ENCODE peak calls at places on chromosomes 16 and 17, in seven cellular contexts. One of them, this sample, is unnamed.

GRCh38 chr17:78957076-78957475 is 22.6 kb downstream of the LGALS3BP start:
- DNase-seq in mucosa of descending colon: no peak
- DNase-seq in GM13977: no peak
- DNase-seq in neural progenitor cell: no peak
- DNase-seq in HFFc6: peak
- DNase-seq in H1: no peak
- DNase-seq in MM.1S: no peak
- DNase-seq in this sample: no peak

GRCh38 chr16:1745900-1746692 is 25.2 kb downstream of the NME3 start:
- DNase-seq in neural progenitor cell: no peak
- DNase-seq in GM13977: no peak
- DNase-seq in MM.1S: no peak
- DNase-seq in mucosa of descending colon: no peak
- DNase-seq in H1: no peak
- DNase-seq in HFFc6: peak
- DNase-seq in this sample: no peak

GRCh38 chr17:64183815-64184397 is 54.0 kb upstream of the ERN1 start:
- DNase-seq in GM13977: no peak
- DNase-seq in HFFc6: peak
- DNase-seq in mucosa of descending colon: no peak
- DNase-seq in H1: no peak
- DNase-seq in MM.1S: no peak
- DNase-seq in neural progenitor cell: no peak
- DNase-seq in this sample: no peak

GRCh38 chr17:1228752-1229353 is 41.4 kb upstream of the BHLHA9 start:
- DNase-seq in MM.1S: no peak
- DNase-seq in mucosa of descending colon: no peak
- DNase-seq in H1: peak
- DNase-seq in GM13977: peak
- DNase-seq in neural progenitor cell: peak
- DNase-seq in HFFc6: no peak
- DNase-seq in this sample: no peak

GRCh38 chr16:58651965-58652348 is 22.3 kb upstream of the CNOT1 start:
- DNase-seq in GM13977: no peak
- DNase-seq in HFFc6: peak
- DNase-seq in MM.1S: no peak
- DNase-seq in neural progenitor cell: no peak
- DNase-seq in H1: no peak
- DNase-seq in mucosa of descending colon: no peak
- DNase-seq in this sample: no peak

GRCh38 chr16:31386157-31386984 is 6.8 kb upstream of the ITGAD start:
- DNase-seq in HFFc6: peak
- DNase-seq in GM13977: peak
- DNase-seq in H1: no peak
- DNase-seq in mucosa of descending colon: no peak
- DNase-seq in neural progenitor cell: no peak
- DNase-seq in MM.1S: peak
- DNase-seq in this sample: no peak

GRCh38 chr17:64020068-64020766 is at the start of gene ICAM2:
- DNase-seq in H1: no peak
- DNase-seq in neural progenitor cell: no peak
- DNase-seq in HFFc6: no peak
- DNase-seq in GM13977: peak
- DNase-seq in MM.1S: peak
- DNase-seq in mucosa of descending colon: peak
- DNase-seq in this sample: no peak

GRCh38 chr17:82095777-82096708 is 2.0 kb downstream of the FASN start:
- DNase-seq in mucosa of descending colon: peak
- DNase-seq in H1: no peak
- DNase-seq in HFFc6: no peak
- DNase-seq in MM.1S: no peak
- DNase-seq in neural progenitor cell: no peak
- DNase-seq in GM13977: no peak
- DNase-seq in this sample: peak

GRCh38 chr17:79038545-79039135 is 14.7 kb downstream of the C1QTNF1 start:
- DNase-seq in neural progenitor cell: no peak
- DNase-seq in HFFc6: peak
- DNase-seq in H1: no peak
- DNase-seq in MM.1S: no peak
- DNase-seq in GM13977: peak
- DNase-seq in mucosa of descending colon: no peak
- DNase-seq in this sample: peak

GRCh38 chr16:29811170-29811895 is 660 bp upstream of the PRRT2 start:
- DNase-seq in neural progenitor cell: peak
- DNase-seq in mucosa of descending colon: peak
- DNase-seq in H1: peak
- DNase-seq in GM13977: peak
- DNase-seq in HFFc6: peak
- DNase-seq in MM.1S: peak
- DNase-seq in this sample: peak

GRCh38 chr17:59683283-59683682 is 23.9 kb downstream of the PTRH2 start:
- DNase-seq in neural progenitor cell: no peak
- DNase-seq in HFFc6: no peak
- DNase-seq in mucosa of descending colon: no peak
- DNase-seq in GM13977: no peak
- DNase-seq in H1: no peak
- DNase-seq in MM.1S: no peak
- DNase-seq in this sample: no peak

GRCh38 chr16:15641753-15642556 is 999 bp downstream of the MARF1 start:
- DNase-seq in neural progenitor cell: no peak
- DNase-seq in mucosa of descending colon: no peak
- DNase-seq in H1: no peak
- DNase-seq in HFFc6: no peak
- DNase-seq in GM13977: no peak
- DNase-seq in MM.1S: no peak
- DNase-seq in this sample: no peak

GRCh38 chr16:15643453-15644305 is 725 bp upstream of the MARF1 start:
- DNase-seq in MM.1S: peak
- DNase-seq in HFFc6: peak
- DNase-seq in GM13977: no peak
- DNase-seq in mucosa of descending colon: no peak
- DNase-seq in neural progenitor cell: no peak
- DNase-seq in H1: peak
- DNase-seq in this sample: no peak

GRCh38 chr16:15644306-15644961 is 1.5 kb upstream of the MARF1 start:
- DNase-seq in HFFc6: peak
- DNase-seq in mucosa of descending colon: no peak
- DNase-seq in H1: no peak
- DNase-seq in MM.1S: peak
- DNase-seq in neural progenitor cell: peak
- DNase-seq in GM13977: no peak
- DNase-seq in this sample: no peak

GRCh38 chr16:15640966-15641365 is 2.0 kb downstream of the MARF1 start:
- DNase-seq in HFFc6: no peak
- DNase-seq in neural progenitor cell: no peak
- DNase-seq in H1: no peak
- DNase-seq in mucosa of descending colon: no peak
- DNase-seq in MM.1S: no peak
- DNase-seq in GM13977: no peak
- DNase-seq in this sample: no peak

DNA sequence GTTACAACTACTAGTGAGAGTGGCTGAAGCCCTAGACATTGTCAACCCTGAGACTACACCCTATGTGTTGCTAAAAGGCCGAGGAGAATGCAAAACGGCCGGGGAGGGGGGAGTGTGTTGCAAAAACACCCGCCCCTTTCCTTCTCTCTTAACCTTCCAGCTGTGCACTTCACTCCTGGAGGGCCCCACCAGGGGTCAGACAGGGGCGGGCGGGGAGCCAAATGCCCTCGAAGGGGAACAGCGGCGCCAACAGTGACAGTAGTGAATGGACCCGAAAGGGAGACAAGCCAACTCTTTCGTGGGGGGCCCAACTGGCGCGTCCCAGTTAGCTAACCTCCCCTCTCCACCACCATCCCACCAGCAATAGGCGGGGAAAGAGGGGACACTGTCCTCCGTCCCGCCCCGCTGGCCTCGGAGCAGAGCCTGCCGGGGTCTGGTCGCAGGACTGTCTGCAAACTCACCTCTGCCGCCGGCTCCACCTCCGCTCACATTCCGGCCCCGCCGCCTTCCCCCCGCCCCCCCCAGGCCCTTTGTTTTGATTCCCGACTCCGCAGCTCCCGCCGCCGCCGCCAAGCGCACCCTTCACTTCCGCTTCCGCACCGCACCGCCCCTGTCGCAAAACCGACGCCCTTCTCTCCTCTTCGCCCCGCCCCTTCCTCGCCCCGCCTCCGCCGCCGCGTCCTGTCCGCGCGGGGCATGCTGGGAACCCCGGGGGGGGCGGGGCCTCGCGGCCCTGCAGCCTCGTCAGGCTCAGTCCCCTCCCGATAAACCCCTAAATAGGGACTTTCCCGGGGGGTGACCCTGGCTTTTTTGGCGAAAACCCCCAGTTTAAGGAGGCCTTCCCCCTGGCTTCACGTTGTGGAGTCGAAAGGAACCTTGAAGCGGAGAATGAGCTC is at the start of gene MARF1:
- DNase-seq in MM.1S: peak
- DNase-seq in HFFc6: peak
- DNase-seq in mucosa of descending colon: peak
- DNase-seq in GM13977: peak
- DNase-seq in neural progenitor cell: peak
- DNase-seq in H1: peak
- DNase-seq in this sample: peak
- TF ChIP-seq CTCF in MM.1S: peak
- TF ChIP-seq CTCF in HFFc6: peak
- TF ChIP-seq CTCF in mucosa of descending colon: no peak
- TF ChIP-seq CTCF in GM13977: peak
- TF ChIP-seq CTCF in neural progenitor cell: peak
- TF ChIP-seq CTCF in H1: peak
- TF ChIP-seq CTCF in this sample: peak

DNA sequence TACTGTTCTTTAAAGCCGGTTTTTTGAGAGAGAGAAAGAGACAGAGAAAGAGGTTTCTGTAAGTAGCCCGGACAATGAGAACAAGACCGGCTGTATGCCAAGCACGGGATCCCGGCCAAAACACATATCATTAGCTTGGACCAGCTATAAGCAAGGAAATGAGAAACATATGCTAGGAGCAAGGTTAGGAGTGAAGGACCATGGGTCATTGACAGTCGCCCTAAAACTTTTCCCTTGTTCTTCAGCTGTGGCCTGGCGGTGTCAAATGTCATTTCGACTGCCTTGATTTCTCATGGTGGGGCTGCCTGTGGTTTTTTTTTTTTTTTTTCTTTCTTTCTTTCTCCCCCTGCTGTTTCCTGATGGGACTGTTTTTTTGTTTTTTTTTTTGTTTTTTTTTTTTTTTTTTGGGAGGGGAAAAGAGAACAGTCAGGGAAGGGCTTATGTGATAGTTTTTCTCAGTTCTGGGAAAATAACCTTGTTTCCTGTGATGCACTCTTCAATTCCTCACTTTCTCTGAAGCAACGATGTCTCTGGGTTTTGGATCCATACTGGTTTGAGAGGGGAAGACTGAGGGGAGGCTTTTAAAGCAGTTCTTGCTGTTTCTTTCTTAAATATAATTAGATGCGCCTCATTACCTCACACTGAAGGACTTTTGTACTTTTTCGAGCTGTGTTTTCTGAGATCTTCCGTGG is 124.8 kb upstream of the ZFHX3 start:
- DNase-seq in MM.1S: no peak
- DNase-seq in neural progenitor cell: peak
- DNase-seq in H1: peak
- DNase-seq in HFFc6: peak
- DNase-seq in GM13977: no peak
- DNase-seq in mucosa of descending colon: peak
- DNase-seq in this sample: no peak
- TF ChIP-seq CTCF in MM.1S: no peak
- TF ChIP-seq CTCF in neural progenitor cell: peak
- TF ChIP-seq CTCF in H1: no peak
- TF ChIP-seq CTCF in HFFc6: peak
- TF ChIP-seq CTCF in GM13977: no peak
- TF ChIP-seq CTCF in mucosa of descending colon: no peak
- TF ChIP-seq CTCF in this sample: peak

GRCh38 chr17:4967539-4968165 is at the start of gene SPAG7:
- DNase-seq in HFFc6: peak
- DNase-seq in H1: peak
- DNase-seq in MM.1S: peak
- DNase-seq in GM13977: peak
- DNase-seq in neural progenitor cell: peak
- DNase-seq in mucosa of descending colon: peak
- DNase-seq in this sample: peak
- TF ChIP-seq CTCF in HFFc6: peak
- TF ChIP-seq CTCF in H1: no peak
- TF ChIP-seq CTCF in MM.1S: no peak
- TF ChIP-seq CTCF in GM13977: no peak
- TF ChIP-seq CTCF in neural progenitor cell: no peak
- TF ChIP-seq CTCF in mucosa of descending colon: no peak
- TF ChIP-seq CTCF in this sample: peak

GRCh38 chr16:3022697-3023414 is 886 bp downstream of the HCFC1R1 start:
- DNase-seq in GM13977: no peak
- DNase-seq in MM.1S: peak
- DNase-seq in HFFc6: peak
- DNase-seq in neural progenitor cell: no peak
- DNase-seq in mucosa of descending colon: peak
- DNase-seq in H1: peak
- DNase-seq in this sample: no peak

GRCh38 chr16:3020247-3020603 is at the start of gene TNFRSF12A:
- DNase-seq in neural progenitor cell: peak
- DNase-seq in H1: peak
- DNase-seq in MM.1S: peak
- DNase-seq in GM13977: peak
- DNase-seq in mucosa of descending colon: peak
- DNase-seq in HFFc6: peak
- DNase-seq in this sample: peak

GRCh38 chr16:3020604-3021448 is 658 bp downstream of the TNFRSF12A start:
- DNase-seq in H1: peak
- DNase-seq in neural progenitor cell: peak
- DNase-seq in mucosa of descending colon: peak
- DNase-seq in GM13977: no peak
- DNase-seq in MM.1S: peak
- DNase-seq in HFFc6: peak
- DNase-seq in this sample: peak

GRCh38 chr16:3022208-3022696 is 1.5 kb downstream of the HCFC1R1 start:
- DNase-seq in H1: peak
- DNase-seq in HFFc6: peak
- DNase-seq in GM13977: peak
- DNase-seq in MM.1S: no peak
- DNase-seq in neural progenitor cell: peak
- DNase-seq in mucosa of descending colon: peak
- DNase-seq in this sample: peak

DNA sequence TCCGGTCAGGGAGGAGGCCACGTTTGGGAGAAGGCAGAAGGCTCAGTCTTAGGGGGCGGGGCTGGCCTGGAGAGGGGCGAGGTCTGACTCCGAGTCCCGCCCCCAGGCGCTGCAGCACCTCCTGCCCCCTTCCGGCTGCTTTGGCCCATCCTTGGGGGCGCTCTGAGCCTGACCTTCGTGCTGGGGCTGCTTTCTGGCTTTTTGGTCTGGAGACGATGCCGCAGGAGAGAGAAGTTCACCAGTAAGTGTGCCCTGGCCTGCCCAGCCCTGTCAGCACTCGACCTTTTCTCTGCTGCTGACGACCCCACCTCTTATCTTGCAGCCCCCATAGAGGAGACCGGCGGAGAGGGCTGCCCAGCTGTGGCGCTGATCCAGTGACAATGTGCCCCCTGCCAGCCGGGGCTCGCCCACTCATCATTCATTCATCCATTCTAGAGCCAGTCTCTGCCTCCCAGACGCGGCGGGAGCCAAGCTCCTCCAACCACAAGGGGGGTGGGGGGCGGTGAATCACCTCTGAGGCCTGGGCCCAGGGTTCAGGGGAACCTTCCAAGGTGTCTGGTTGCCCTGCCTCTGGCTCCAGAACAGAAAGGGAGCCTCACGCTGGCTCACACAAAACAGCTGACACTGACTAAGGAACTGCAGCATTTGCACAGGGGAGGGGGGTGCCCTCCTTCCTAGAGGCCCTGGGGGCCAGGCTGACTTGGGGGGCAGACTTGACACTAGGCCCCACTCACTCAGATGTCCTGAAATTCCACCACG is 1.5 kb downstream of the TNFRSF12A start:
- DNase-seq in mucosa of descending colon: peak
- DNase-seq in HFFc6: peak
- DNase-seq in GM13977: peak
- DNase-seq in MM.1S: no peak
- DNase-seq in neural progenitor cell: peak
- DNase-seq in H1: peak
- DNase-seq in this sample: peak
- TF ChIP-seq CTCF in mucosa of descending colon: no peak
- TF ChIP-seq CTCF in HFFc6: peak
- TF ChIP-seq CTCF in GM13977: peak
- TF ChIP-seq CTCF in MM.1S: no peak
- TF ChIP-seq CTCF in neural progenitor cell: peak
- TF ChIP-seq CTCF in H1: peak
- TF ChIP-seq CTCF in this sample: peak